ENCODE peak calls at places on chromosomes 12 and 14, in seven cellular contexts. One of them, this sample, is unnamed.

GRCh38 chr14:100362311-100362927 is 39.3 kb downstream of the SLC25A47 start:
- DNase-seq in BJ: no peak
- DNase-seq in transverse colon: no peak
- DNase-seq in NCI-H1092 treated with DMSO at 0.1 percent for 48 hours: no peak
- DNase-seq in activated CD4-positive, alpha-beta T cell treated with anti-CD3 and anti-CD28 coated beads, Interleukin-2, amount 50 U/mL, for 24 hours: no peak
- DNase-seq in HL-60: no peak
- DNase-seq in uterus: no peak
- DNase-seq in this sample: no peak

GRCh38 chr14:54627718-54628345 is 60.9 kb downstream of the SAMD4A start:
- DNase-seq in NCI-H1092 treated with DMSO at 0.1 percent for 48 hours: no peak
- DNase-seq in uterus: peak; percentile 41
- DNase-seq in BJ: no peak
- DNase-seq in transverse colon: no peak
- DNase-seq in activated CD4-positive, alpha-beta T cell treated with anti-CD3 and anti-CD28 coated beads, Interleukin-2, amount 50 U/mL, for 24 hours: peak; percentile 39
- DNase-seq in HL-60: no peak
- DNase-seq in this sample: no peak

GRCh38 chr12:107135177-107135576 is 41.8 kb upstream of the CRY1 start:
- DNase-seq in HL-60: no peak
- DNase-seq in BJ: no peak
- DNase-seq in transverse colon: no peak
- DNase-seq in NCI-H1092 treated with DMSO at 0.1 percent for 48 hours: no peak
- DNase-seq in uterus: no peak
- DNase-seq in activated CD4-positive, alpha-beta T cell treated with anti-CD3 and anti-CD28 coated beads, Interleukin-2, amount 50 U/mL, for 24 hours: no peak
- DNase-seq in this sample: no peak

GRCh38 chr12:131642771-131643170 is 68.1 kb upstream of the SFSWAP start:
- DNase-seq in BJ: no peak
- DNase-seq in NCI-H1092 treated with DMSO at 0.1 percent for 48 hours: no peak
- DNase-seq in transverse colon: no peak
- DNase-seq in activated CD4-positive, alpha-beta T cell treated with anti-CD3 and anti-CD28 coated beads, Interleukin-2, amount 50 U/mL, for 24 hours: no peak
- DNase-seq in HL-60: no peak
- DNase-seq in uterus: no peak
- DNase-seq in this sample: no peak

GRCh38 chr12:96383991-96384390 is 16.2 kb downstream of the CDK17 start:
- DNase-seq in uterus: no peak
- DNase-seq in activated CD4-positive, alpha-beta T cell treated with anti-CD3 and anti-CD28 coated beads, Interleukin-2, amount 50 U/mL, for 24 hours: no peak
- DNase-seq in NCI-H1092 treated with DMSO at 0.1 percent for 48 hours: no peak
- DNase-seq in HL-60: no peak
- DNase-seq in BJ: no peak
- DNase-seq in transverse colon: no peak
- DNase-seq in this sample: no peak

GRCh38 chr12:115740586-115741155 is 536.8 kb downstream of the MED13L start:
- DNase-seq in NCI-H1092 treated with DMSO at 0.1 percent for 48 hours: no peak
- DNase-seq in transverse colon: peak; percentile 51
- DNase-seq in BJ: no peak
- DNase-seq in activated CD4-positive, alpha-beta T cell treated with anti-CD3 and anti-CD28 coated beads, Interleukin-2, amount 50 U/mL, for 24 hours: no peak
- DNase-seq in uterus: no peak
- DNase-seq in HL-60: no peak
- DNase-seq in this sample: peak; percentile 43

GRCh38 chr12:120350576-120351350 is 18.2 kb downstream of the MSI1 start:
- DNase-seq in HL-60: no peak
- DNase-seq in transverse colon: no peak
- DNase-seq in activated CD4-positive, alpha-beta T cell treated with anti-CD3 and anti-CD28 coated beads, Interleukin-2, amount 50 U/mL, for 24 hours: no peak
- DNase-seq in BJ: no peak
- DNase-seq in NCI-H1092 treated with DMSO at 0.1 percent for 48 hours: peak; percentile 94
- DNase-seq in uterus: no peak
- DNase-seq in this sample: peak; percentile 47

GRCh38 chr14:74973003-74973614 is 17.7 kb upstream of the PGF start:
- DNase-seq in BJ: no peak
- DNase-seq in transverse colon: peak; percentile 28
- DNase-seq in HL-60: peak; percentile 2
- DNase-seq in uterus: peak; percentile 53
- DNase-seq in activated CD4-positive, alpha-beta T cell treated with anti-CD3 and anti-CD28 coated beads, Interleukin-2, amount 50 U/mL, for 24 hours: no peak
- DNase-seq in NCI-H1092 treated with DMSO at 0.1 percent for 48 hours: no peak
- DNase-seq in this sample: peak; percentile 53

GRCh38 chr14:48943913-48944312 is 642.3 kb downstream of the RPS29 start:
- DNase-seq in activated CD4-positive, alpha-beta T cell treated with anti-CD3 and anti-CD28 coated beads, Interleukin-2, amount 50 U/mL, for 24 hours: no peak
- DNase-seq in uterus: no peak
- DNase-seq in transverse colon: no peak
- DNase-seq in NCI-H1092 treated with DMSO at 0.1 percent for 48 hours: no peak
- DNase-seq in HL-60: no peak
- DNase-seq in BJ: no peak
- DNase-seq in this sample: no peak

GRCh38 chr12:131030472-131031328 is 77.0 kb downstream of the ADGRD1 start:
- DNase-seq in activated CD4-positive, alpha-beta T cell treated with anti-CD3 and anti-CD28 coated beads, Interleukin-2, amount 50 U/mL, for 24 hours: no peak
- DNase-seq in transverse colon: no peak
- DNase-seq in NCI-H1092 treated with DMSO at 0.1 percent for 48 hours: no peak
- DNase-seq in HL-60: no peak
- DNase-seq in uterus: no peak
- DNase-seq in BJ: no peak
- DNase-seq in this sample: no peak

GRCh38 chr12:31582155-31582554 is 8.8 kb downstream of the DENND5B start:
- DNase-seq in uterus: no peak
- DNase-seq in transverse colon: no peak
- DNase-seq in activated CD4-positive, alpha-beta T cell treated with anti-CD3 and anti-CD28 coated beads, Interleukin-2, amount 50 U/mL, for 24 hours: no peak
- DNase-seq in NCI-H1092 treated with DMSO at 0.1 percent for 48 hours: no peak
- DNase-seq in HL-60: no peak
- DNase-seq in BJ: no peak
- DNase-seq in this sample: no peak

GRCh38 chr14:23608454-23608853 is 27.7 kb upstream of the DHRS2 start:
- DNase-seq in NCI-H1092 treated with DMSO at 0.1 percent for 48 hours: no peak
- DNase-seq in activated CD4-positive, alpha-beta T cell treated with anti-CD3 and anti-CD28 coated beads, Interleukin-2, amount 50 U/mL, for 24 hours: no peak
- DNase-seq in transverse colon: no peak
- DNase-seq in HL-60: no peak
- DNase-seq in BJ: no peak
- DNase-seq in uterus: no peak
- DNase-seq in this sample: no peak

GRCh38 chr12:121889267-121889624 is 656 bp downstream of the PSMD9 start:
- DNase-seq in NCI-H1092 treated with DMSO at 0.1 percent for 48 hours: no peak
- DNase-seq in transverse colon: no peak
- DNase-seq in BJ: no peak
- DNase-seq in uterus: no peak
- DNase-seq in activated CD4-positive, alpha-beta T cell treated with anti-CD3 and anti-CD28 coated beads, Interleukin-2, amount 50 U/mL, for 24 hours: no peak
- DNase-seq in HL-60: no peak
- DNase-seq in this sample: no peak

GRCh38 chr14:24441904-24442239 is 704 bp downstream of the SDR39U1 start:
- DNase-seq in NCI-H1092 treated with DMSO at 0.1 percent for 48 hours: no peak
- DNase-seq in HL-60: no peak
- DNase-seq in BJ: no peak
- DNase-seq in activated CD4-positive, alpha-beta T cell treated with anti-CD3 and anti-CD28 coated beads, Interleukin-2, amount 50 U/mL, for 24 hours: no peak
- DNase-seq in transverse colon: peak; percentile 35
- DNase-seq in uterus: no peak
- DNase-seq in this sample: no peak

GRCh38 chr14:77099425-77100167 is 1.5 kb downstream of the CIPC start:
- DNase-seq in HL-60: no peak
- DNase-seq in BJ: peak; percentile 45
- DNase-seq in activated CD4-positive, alpha-beta T cell treated with anti-CD3 and anti-CD28 coated beads, Interleukin-2, amount 50 U/mL, for 24 hours: no peak
- DNase-seq in uterus: no peak
- DNase-seq in NCI-H1092 treated with DMSO at 0.1 percent for 48 hours: peak; percentile 53
- DNase-seq in transverse colon: no peak
- DNase-seq in this sample: no peak

GRCh38 chr14:68958553-68958952 is 20.5 kb downstream of the ACTN1 start:
- DNase-seq in uterus: no peak
- DNase-seq in NCI-H1092 treated with DMSO at 0.1 percent for 48 hours: no peak
- DNase-seq in transverse colon: no peak
- DNase-seq in activated CD4-positive, alpha-beta T cell treated with anti-CD3 and anti-CD28 coated beads, Interleukin-2, amount 50 U/mL, for 24 hours: no peak
- DNase-seq in HL-60: no peak
- DNase-seq in BJ: no peak
- DNase-seq in this sample: no peak

GRCh38 chr14:103715052-103716000 is at the start of the genes XRCC3 and ZFYVE21:
- DNase-seq in uterus: peak; percentile 100
- DNase-seq in BJ: peak; percentile 97
- DNase-seq in transverse colon: peak; percentile 100
- DNase-seq in NCI-H1092 treated with DMSO at 0.1 percent for 48 hours: peak; percentile 100
- DNase-seq in activated CD4-positive, alpha-beta T cell treated with anti-CD3 and anti-CD28 coated beads, Interleukin-2, amount 50 U/mL, for 24 hours: peak; percentile 100
- DNase-seq in HL-60: peak; percentile 100
- DNase-seq in this sample: peak; percentile 100

This sample was measured in left colon.